ENCODE peak calls at places on chromosomes 11 and 22, in four cellular contexts. Q is H1, S is GM23338, X is HepG2. L is an unnamed sample.

GRCh38 chr11:100863080-100863581 is 176.0 kb downstream of the ARHGAP42 start:
- DNase-seq in Q (no peak), X (no peak), S (peak), L (no peak)

GRCh38 chr11:115420524-115420923 is 83.7 kb downstream of the CADM1 start:
- DNase-seq in X (no peak), Q (no peak), S (no peak), L (no peak)

GRCh38 chr11:44016546-44017442 is 31.0 kb upstream of the ACCSL start:
- DNase-seq in X (no peak), Q (no peak), S (no peak), L (no peak)

GRCh38 chr11:85829172-85829571 is 18.2 kb upstream of the SYTL2 start:
- DNase-seq in Q (no peak), S (no peak), X (no peak), L (no peak)

GRCh38 chr11:19972091-19972490 is 188.2 kb downstream of the DBX1 start:
- DNase-seq in Q (no peak), X (no peak), S (no peak), L (no peak)

GRCh38 chr11:114059984-114060401 is 482 bp downstream of the ZBTB16 start:
- DNase-seq in X (no peak), Q (no peak), S (peak), L (no peak)

GRCh38 chr11:129490004-129490403 is 114.4 kb downstream of the BARX2 start:
- DNase-seq in X (no peak), Q (no peak), S (no peak), L (no peak)

GRCh38 chr11:101912823-101913284 is 2.0 kb upstream of the CEP126 start:
- DNase-seq in Q (no peak), X (peak), S (no peak), L (peak)

GRCh38 chr22:48754611-48755331 is 1072.9 kb downstream of the BRD1 start:
- DNase-seq in S (no peak), Q (no peak), X (no peak), L (no peak)

GRCh38 chr11:73237471-73238290 is 19.6 kb downstream of the P2RY2 start:
- DNase-seq in S (no peak), X (peak), Q (no peak), L (no peak)

GRCh38 chr11:70594031-70594430 is 195.7 kb downstream of the CTTN start:
- DNase-seq in Q (no peak), X (no peak), S (no peak), L (no peak)

GRCh38 chr11:78841451-78842060 is 266.9 kb upstream of the NARS2 start:
- DNase-seq in X (no peak), Q (no peak), S (peak), L (no peak)

GRCh38 chr11:16469968-16470367 is 113.6 kb upstream of the SOX6 start:
- DNase-seq in S (peak), X (no peak), Q (peak), L (no peak)

GRCh38 chr22:44938886-44939285 is 70.9 kb downstream of the PHF21B start:
- DNase-seq in S (no peak), Q (no peak), X (no peak), L (no peak)

GRCh38 chr22:49925525-49926128 is 7.2 kb downstream of the CRELD2 start:
- DNase-seq in Q (no peak), S (no peak), X (no peak), L (no peak)

GRCh38 chr11:133712235-133712634 is 133.1 kb downstream of the SPATA19 start:
- DNase-seq in Q (no peak), X (no peak), S (peak), L (no peak)

GRCh38 chr11:35142481-35143207 is 3.7 kb downstream of the CD44 start:
- DNase-seq in X (peak), S (peak), Q (no peak), L (no peak)

GRCh38 chr11:128448487-128448886 is 138.9 kb downstream of the ETS1 start:
- DNase-seq in Q (peak), S (peak), X (peak), L (peak)

GRCh38 chr22:37187552-37187890 is 526 bp downstream of the C1QTNF6 start:
- DNase-seq in X (no peak), Q (no peak), S (no peak), L (no peak)

GRCh38 chr22:43014062-43014875 is 680 bp downstream of the PACSIN2 start:
- DNase-seq in X (peak), S (peak), Q (no peak), L (no peak)

GRCh38 chr11:76824083-76824939 is 36.4 kb upstream of the ACER3 start:
- DNase-seq in Q (no peak), S (peak), X (no peak), L (no peak)

GRCh38 chr22:24894998-24895397 is 51.5 kb downstream of the LHFPL7 start:
- DNase-seq in Q (no peak), X (peak), S (peak), L (no peak)

GRCh38 chr22:38824587-38824986 is 19.2 kb downstream of the NPTXR start:
- DNase-seq in S (peak), Q (peak), X (peak), L (no peak)

GRCh38 chr11:3022982-3023381 is 30.9 kb upstream of the NAP1L4 start:
- DNase-seq in S (no peak), Q (no peak), X (no peak), L (no peak)

GRCh38 chr22:44402196-44403111 is 89.7 kb upstream of the SHISAL1 start:
- DNase-seq in X (no peak), Q (no peak), S (no peak), L (no peak)

GRCh38 chr11:122882189-122882808 is at the start of gene JHY:
- DNase-seq in X (no peak), S (peak), Q (no peak), L (no peak)

GRCh38 chr11:77074205-77074604 is 7.4 kb downstream of the CAPN5 start:
- DNase-seq in Q (no peak), X (no peak), S (no peak), L (no peak)

GRCh38 chr11:74612877-74613276 is 20.5 kb downstream of the POLD3 start:
- DNase-seq in Q (no peak), S (no peak), X (no peak), L (no peak)

GRCh38 chr11:74615988-74616387 is 23.6 kb downstream of the POLD3 start:
- DNase-seq in S (no peak), Q (no peak), X (no peak), L (no peak)

GRCh38 chr11:74615311-74615710 is 22.9 kb downstream of the POLD3 start:
- DNase-seq in S (no peak), Q (no peak), X (no peak), L (no peak)

GRCh38 chr11:74611369-74611861 is 19.0 kb downstream of the POLD3 start:
- DNase-seq in S (peak), Q (no peak), X (peak), L (peak)
- TF ChIP-seq POLR2AphosphoS5 in S (no peak), Q (no peak), X (no peak), L (no peak)

GRCh38 chr22:47607486-47607885 is 845.0 kb downstream of the TBC1D22A start:
- DNase-seq in X (no peak), Q (no peak), S (no peak), L (no peak)

GRCh38 chr22:47606426-47606825 is 844.0 kb downstream of the TBC1D22A start:
- DNase-seq in X (no peak), S (no peak), Q (no peak), L (no peak)

GRCh38 chr22:47609653-47610052 is 847.2 kb downstream of the TBC1D22A start:
- DNase-seq in Q (no peak), X (no peak), S (no peak), L (no peak)

GRCh38 chr22:47610281-47610680 is 847.8 kb downstream of the TBC1D22A start:
- DNase-seq in Q (no peak), X (no peak), S (no peak), L (no peak)

DNA sequence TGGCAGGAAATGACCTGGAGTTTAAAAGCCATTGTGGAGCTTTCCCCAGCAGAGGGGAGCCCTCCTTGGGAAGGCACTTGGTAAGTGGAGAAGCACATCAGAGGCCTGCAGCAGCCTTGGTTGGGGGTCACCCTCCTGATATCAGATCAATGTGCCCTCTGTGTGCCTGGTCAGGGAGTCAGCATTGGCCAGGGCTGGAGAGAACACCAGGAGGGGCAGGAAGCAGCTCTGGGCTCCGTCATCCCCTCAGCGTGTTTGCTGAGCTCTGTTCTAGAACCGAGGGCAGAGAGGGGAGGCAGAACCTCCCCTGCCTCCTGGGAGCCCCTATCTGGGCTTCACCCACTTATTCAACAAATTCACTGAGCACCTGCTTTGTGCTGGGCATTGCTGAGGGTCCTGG is 846.0 kb downstream of the TBC1D22A start:
- DNase-seq in X (no peak), Q (no peak), S (no peak), L (no peak)
- TF ChIP-seq POLR2AphosphoS5 in X (no peak), Q (no peak), S (no peak), L (no peak)

GRCh38 chr11:18022419-18022818 is 9.6 kb upstream of the SERGEF start:
- DNase-seq in X (no peak), S (no peak), Q (no peak), L (no peak)

GRCh38 chr11:18014876-18015275 is 2.0 kb upstream of the SERGEF start:
- DNase-seq in S (no peak), X (no peak), Q (no peak), L (no peak)

GRCh38 chr11:18016789-18017188 is 3.9 kb upstream of the SERGEF start:
- DNase-seq in S (no peak), Q (no peak), X (no peak), L (no peak)

GRCh38 chr11:18013790-18014507 is 1.1 kb upstream of the SERGEF start:
- DNase-seq in S (peak), X (no peak), Q (no peak), L (no peak)

DNA sequence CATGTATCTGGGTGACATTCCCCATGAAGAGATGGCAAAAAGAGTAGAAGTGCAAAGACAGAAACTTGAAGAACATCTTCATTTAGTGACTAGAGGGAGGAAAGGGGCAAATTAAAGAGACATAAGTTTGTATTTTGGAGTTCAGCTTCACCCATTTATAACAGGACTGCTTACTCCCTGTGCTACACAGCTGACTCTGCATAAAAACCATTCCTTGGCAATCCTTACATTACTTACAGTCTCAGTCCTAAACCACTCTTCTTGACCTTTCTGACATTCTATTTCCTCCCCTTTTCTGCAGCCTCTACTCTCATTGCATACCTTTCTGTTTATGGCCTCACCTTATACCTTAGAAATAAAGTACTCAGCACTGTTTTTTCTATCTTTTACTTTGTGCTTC is 6.8 kb upstream of the SERGEF start:
- DNase-seq in S (no peak), Q (no peak), X (no peak), L (no peak)
- TF ChIP-seq POLR2AphosphoS5 in S (no peak), Q (no peak), X (no peak), L (no peak)

GRCh38 chr11:47056261-47056915 is 119.8 kb downstream of the CSTPP1 start:
- DNase-seq in S (no peak), Q (no peak), X (no peak), L (no peak)
- TF ChIP-seq POLR2AphosphoS5 in S (no peak), Q (no peak), X (no peak), L (no peak)

DNA sequence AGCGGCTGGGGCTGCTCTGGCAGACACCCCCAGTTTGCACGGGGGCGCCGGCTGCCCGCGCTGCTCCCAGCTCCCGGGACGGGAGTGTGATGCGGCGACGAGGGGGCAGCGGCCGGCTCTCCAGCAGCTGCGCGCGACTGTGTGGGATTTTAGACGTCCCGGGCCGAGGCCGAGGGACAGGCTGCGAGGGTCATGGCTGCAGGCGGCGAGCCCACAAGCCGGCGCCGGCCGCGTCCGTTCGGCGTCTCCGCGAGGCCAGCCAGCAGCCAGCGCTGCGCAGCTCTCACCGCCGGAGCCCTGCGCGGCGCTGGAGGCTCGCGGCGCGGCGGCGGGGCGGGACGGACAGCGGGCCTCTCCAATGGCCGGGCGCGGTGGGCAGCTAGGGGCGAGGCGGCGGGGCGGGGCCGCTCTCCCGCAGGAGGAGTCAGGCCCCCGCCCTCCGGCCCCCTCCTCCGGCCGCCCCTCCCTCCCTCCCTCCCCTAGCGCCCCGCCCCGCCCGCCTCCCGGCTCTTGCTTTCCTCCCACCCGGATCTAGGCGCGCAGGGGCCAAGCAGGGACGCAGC is at the start of gene FZD4:
- DNase-seq in S (peak), Q (no peak), X (peak), L (no peak)
- TF ChIP-seq POLR2AphosphoS5 in S (peak), Q (peak), X (peak), L (peak)

GRCh38 chr22:32617883-32618282 is 143.3 kb downstream of the FBXO7 start:
- DNase-seq in X (no peak), S (no peak), Q (no peak), L (no peak)

GRCh38 chr22:32619614-32620426 is 145.2 kb downstream of the FBXO7 start:
- DNase-seq in Q (no peak), S (no peak), X (peak), L (no peak)

GRCh38 chr22:32617271-32617670 is 142.7 kb downstream of the FBXO7 start:
- DNase-seq in Q (no peak), S (no peak), X (no peak), L (no peak)

GRCh38 chr22:32620992-32621391 is 146.4 kb downstream of the FBXO7 start:
- DNase-seq in Q (no peak), S (peak), X (peak), L (no peak)

GRCh38 chr22:32618461-32619140 is 144.0 kb downstream of the FBXO7 start:
- DNase-seq in Q (no peak), X (no peak), S (no peak), L (no peak)
- TF ChIP-seq POLR2AphosphoS5 in Q (no peak), X (no peak), S (no peak), L (no peak)

GRCh38 chr11:108592591-108593213 is 866 bp downstream of the EXPH5 start:
- DNase-seq in Q (no peak), X (no peak), S (peak), L (no peak)

GRCh38 chr11:108593214-108593909 is at the start of gene EXPH5:
- DNase-seq in S (peak), X (peak), Q (peak), L (peak)

GRCh38 chr11:108591893-108592292 is 1.7 kb downstream of the EXPH5 start:
- DNase-seq in X (no peak), S (no peak), Q (no peak), L (no peak)

GRCh38 chr11:108596701-108597100 is 3.1 kb upstream of the EXPH5 start:
- DNase-seq in X (no peak), S (no peak), Q (no peak), L (no peak)

DNA sequence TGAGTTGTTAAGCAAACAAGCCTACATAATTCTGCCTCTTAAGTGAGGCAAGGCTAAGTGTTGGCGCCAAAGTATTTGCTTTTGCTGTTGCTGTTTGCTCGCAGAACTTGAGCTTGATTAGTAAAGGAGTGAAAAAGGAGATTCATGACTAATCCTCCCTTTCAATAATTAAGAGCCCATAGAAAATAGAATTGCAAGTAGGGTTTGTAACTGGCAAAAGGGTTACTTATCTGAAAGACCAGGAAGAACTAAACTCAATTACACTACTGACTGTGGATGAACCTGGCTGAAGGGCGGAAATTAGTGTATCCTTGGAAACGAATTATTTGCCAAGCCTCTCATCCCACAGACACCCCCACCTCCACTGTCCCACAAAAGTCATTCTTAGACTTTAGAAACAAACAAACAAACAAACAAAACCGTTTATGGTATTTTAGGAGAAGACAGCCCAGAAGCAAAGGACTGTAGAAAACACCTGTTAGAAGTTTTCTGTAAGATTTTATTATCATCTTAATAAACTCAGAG is 404 bp upstream of the EXPH5 start:
- DNase-seq in Q (no peak), X (no peak), S (no peak), L (no peak)
- TF ChIP-seq POLR2AphosphoS5 in Q (no peak), X (no peak), S (no peak), L (no peak)

DNA sequence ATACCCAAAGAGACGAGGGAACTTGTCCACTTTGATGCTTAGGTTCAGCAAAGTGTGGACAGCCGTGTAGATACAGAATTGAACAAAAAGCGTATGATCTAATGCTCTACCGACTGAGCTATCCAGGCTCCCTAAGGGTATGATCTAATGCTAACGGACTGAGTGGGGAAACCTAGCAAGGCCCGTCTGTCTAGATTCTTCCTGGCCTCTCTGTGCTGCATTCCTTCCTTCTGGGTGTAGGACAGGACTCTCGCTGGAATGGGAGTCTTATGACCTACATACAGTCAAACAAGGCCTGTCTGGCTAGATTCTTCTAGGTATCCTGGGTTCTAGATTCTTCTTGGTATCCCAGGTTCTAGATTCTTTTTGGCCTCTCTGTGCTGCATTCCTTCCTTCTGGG is 8.4 kb upstream of the SLC15A3 start:
- DNase-seq in Q (no peak), S (no peak), X (no peak), L (no peak)
- TF ChIP-seq POLR2AphosphoS5 in Q (no peak), S (no peak), X (no peak), L (no peak)

L was measured in Panc1.